ENCODE peak calls at places on chromosomes 4 and X, in five cellular contexts. Y, C, Q, E and W are unnamed samples. For H3K9me3, the result is how much of the 10 kb centered on the place peaks cover.

GRCh38 chr4:8506373-8507250 is 66.0 kb downstream of the TRMT44 start:
- DNase-seq in Y (peak), C (no peak), Q (no peak), E (no peak), W (no peak)

GRCh38 chrX:104113237-104113965 is 1.1 kb downstream of the ZCCHC18 start:
- DNase-seq in C (no peak), E (peak), Q (peak), Y (peak), W (no peak)

GRCh38 chr4:37646237-37646636 is 39.9 kb downstream of the RELL1 start:
- DNase-seq in C (no peak), Q (no peak), E (no peak), Y (no peak), W (no peak)

GRCh38 chr4:181143241-181143854 is 1099.9 kb upstream of the TENM3 start:
- DNase-seq in C (peak), Q (peak), Y (peak), E (peak), W (no peak)

GRCh38 chrX:40996886-40997530 is 88.2 kb upstream of the USP9X start:
- DNase-seq in Y (no peak), E (peak), Q (peak), C (peak), W (no peak)

GRCh38 chrX:17500145-17500579 is 125.2 kb downstream of the NHS start:
- DNase-seq in C (no peak), Y (peak), Q (no peak), E (no peak), W (no peak)

GRCh38 chr4:67035986-67036385 is 509.3 kb downstream of the CENPC start:
- DNase-seq in Q (no peak), Y (no peak), E (no peak), C (no peak), W (no peak)

GRCh38 chr4:109588176-109588575 is 28.1 kb downstream of the MCUB start:
- DNase-seq in Q (no peak), E (no peak), C (no peak), Y (no peak), W (no peak)

GRCh38 chr4:82842593-82842992 is 44.0 kb upstream of the SCD5 start:
- DNase-seq in E (no peak), Q (peak), Y (no peak), C (no peak), W (no peak)

GRCh38 chr4:73068496-73069337 is 799 bp downstream of the COX18 start:
- DNase-seq in C (no peak), Q (peak), Y (peak), E (peak), W (no peak)

GRCh38 chr4:3792813-3793212 is 26.6 kb downstream of the ADRA2C start:
- DNase-seq in E (no peak), Q (no peak), C (no peak), Y (no peak), W (no peak)

GRCh38 chrX:24081661-24082154 is 27.0 kb downstream of the EIF2S3 start:
- DNase-seq in C (peak), Q (peak), E (peak), Y (peak), W (no peak)

GRCh38 chr4:24071612-24072372 is 181.9 kb upstream of the PPARGC1A start:
- DNase-seq in C (no peak), E (no peak), Y (no peak), Q (no peak), W (no peak)

GRCh38 chrX:9942086-9942485 is 25.1 kb upstream of the CLDN34 start:
- DNase-seq in C (no peak), E (no peak), Q (no peak), Y (peak), W (no peak)

GRCh38 chr4:126888968-126889367 is 743.8 kb upstream of the INTU start:
- DNase-seq in C (no peak), Y (no peak), E (no peak), Q (no peak), W (no peak)

GRCh38 chrX:92283298-92283697 is 504.1 kb downstream of the PCDH11X start:
- DNase-seq in Q (no peak), C (no peak), Y (no peak), E (no peak), W (no peak)

GRCh38 chr4:139025841-139026240 is 10.3 kb downstream of the NOCT start:
- DNase-seq in Y (no peak), Q (no peak), E (no peak), C (no peak), W (no peak)

DNA sequence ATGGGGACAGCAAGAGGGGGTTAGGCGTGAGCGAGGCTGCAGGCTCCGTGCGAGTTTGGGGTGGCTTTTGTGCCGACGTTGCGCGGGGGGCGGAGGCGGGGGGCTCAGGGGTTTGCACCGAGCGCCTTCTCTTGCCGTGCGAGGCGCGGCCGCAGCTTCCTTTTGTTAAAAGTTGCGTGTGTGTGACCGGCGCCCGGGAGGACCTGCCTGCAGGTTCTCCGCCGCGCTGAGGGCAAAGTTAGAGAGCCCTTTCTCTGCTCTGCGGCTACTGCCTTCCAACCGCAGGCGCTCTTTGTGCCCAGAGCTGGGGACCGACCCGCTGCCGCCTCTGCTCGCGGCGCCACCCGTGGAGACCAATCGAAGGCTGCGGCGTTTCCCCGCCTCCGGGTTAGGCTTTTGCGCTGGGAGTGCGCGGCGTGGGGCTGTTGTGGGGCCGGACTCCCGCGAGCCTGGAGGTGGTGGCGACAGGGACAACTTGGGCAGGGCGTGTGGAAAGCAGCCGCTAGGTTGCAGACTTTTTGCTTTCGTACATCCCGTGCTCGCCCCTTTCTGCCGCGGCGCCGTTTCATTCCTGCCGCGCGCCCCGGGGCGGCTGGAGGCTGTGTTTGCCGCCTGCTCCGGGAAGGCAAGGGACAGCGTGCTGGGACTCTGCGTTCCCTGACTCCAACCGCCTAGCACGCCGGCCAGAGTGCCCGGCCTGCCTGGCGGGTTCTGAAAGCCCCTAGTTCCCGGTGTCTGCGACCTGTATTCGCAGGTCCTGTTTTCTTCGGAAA is 750 bp downstream of the KIT start:
- DNase-seq in E (peak), C (peak), Y (peak), Q (peak), W (no peak)
- TF ChIP-seq CTCF in E (peak), C (peak), Y (no peak), Q (peak), W (peak)

GRCh38 chr4:152992491-152992890 is 56.4 kb downstream of the FHDC1 start:
- DNase-seq in Q (no peak), Y (no peak), C (no peak), E (no peak), W (no peak)

GRCh38 chr4:152990471-152991131 is 54.5 kb downstream of the FHDC1 start:
- DNase-seq in C (no peak), Q (no peak), E (no peak), Y (no peak), W (no peak)

GRCh38 chr4:152989554-152989970 is 53.4 kb downstream of the FHDC1 start:
- DNase-seq in Y (peak), Q (no peak), C (no peak), E (no peak), W (no peak)

GRCh38 chr4:152991361-152991760 is 55.2 kb downstream of the FHDC1 start:
- DNase-seq in Y (no peak), Q (no peak), E (no peak), C (no peak), W (no peak)

GRCh38 chr4:152992027-152992426 is 55.9 kb downstream of the FHDC1 start:
- DNase-seq in Y (peak), Q (no peak), C (no peak), E (no peak), W (no peak)
- H3K27ac ChIP-seq in Y (no peak), Q (no peak), C (no peak), E (no peak), W (no peak)

DNA sequence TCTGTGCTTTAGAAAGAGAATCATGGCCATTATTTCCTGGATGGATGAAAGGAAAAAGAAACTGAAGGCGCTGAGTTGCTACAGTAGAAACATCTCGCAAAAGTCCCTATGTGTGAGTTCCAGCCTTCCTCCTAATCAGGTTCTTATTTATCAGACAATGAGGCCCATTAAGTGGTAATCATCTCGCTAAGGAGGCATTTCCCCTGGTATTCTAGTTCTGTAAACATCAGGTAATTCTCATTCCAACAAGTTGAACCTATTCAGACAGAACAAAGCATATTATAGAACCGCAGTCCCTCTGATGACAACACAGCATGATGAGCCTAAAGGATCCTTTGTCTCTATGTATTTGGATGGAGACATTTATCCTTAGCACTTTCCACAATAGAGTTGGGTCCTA is 205.7 kb upstream of the MAOA start:
- DNase-seq in E (no peak), Y (no peak), Q (no peak), C (no peak), W (no peak)
- H3K9me3 ChIP-seq in E (under half), Y (under half), Q (under half), C (under half), W (under half)

DNA sequence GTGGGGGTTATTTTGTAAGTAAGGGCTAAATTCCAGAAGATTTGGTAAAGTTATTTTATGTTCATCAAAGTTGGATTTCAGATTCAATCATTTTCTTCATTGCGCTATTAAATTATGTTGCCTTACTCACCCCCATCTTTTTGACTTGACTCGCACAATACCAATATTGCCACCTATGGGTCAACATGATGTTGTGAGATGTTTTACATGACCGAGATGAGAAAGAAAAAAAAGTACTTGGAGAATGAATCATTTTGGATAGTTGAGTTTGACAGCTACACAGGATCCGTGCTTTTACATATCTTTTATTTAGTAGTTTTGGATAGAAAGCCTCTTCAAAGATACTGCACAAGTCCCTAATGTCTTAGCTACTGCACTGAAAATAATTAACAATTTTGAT is 224.2 kb upstream of the EMCN start:
- DNase-seq in C (no peak), E (peak), Y (no peak), Q (peak), W (no peak)
- TF ChIP-seq CTCF in C (no peak), E (peak), Y (peak), Q (peak), W (peak)

GRCh38 chrX:128699716-128700285 is 647.6 kb upstream of the ACTRT1 start:
- DNase-seq in Y (no peak), E (no peak), C (no peak), Q (no peak), W (no peak)

GRCh38 chrX:128698528-128698927 is 646.3 kb upstream of the ACTRT1 start:
- DNase-seq in Y (no peak), C (no peak), E (no peak), Q (peak), W (no peak)
- H3K27ac ChIP-seq in Y (no peak), C (no peak), E (no peak), Q (no peak), W (no peak)

GRCh38 chrX:2410279-2411020 is 90.3 kb downstream of the DHRSX start:
- DNase-seq in Y (peak), C (no peak), E (no peak), Q (no peak), W (no peak)
- H3K9me3 ChIP-seq in Y (under half), C (under half), E (under half), Q (under half), W (under half)

GRCh38 chrX:78331708-78332107 is 4.3 kb upstream of the CYSLTR1 start:
- DNase-seq in E (no peak), Q (no peak), Y (no peak), C (no peak), W (no peak)

GRCh38 chrX:78330540-78330939 is 3.1 kb upstream of the CYSLTR1 start:
- DNase-seq in Y (no peak), C (no peak), E (no peak), Q (no peak), W (no peak)

GRCh38 chrX:78330068-78330467 is 2.7 kb upstream of the CYSLTR1 start:
- DNase-seq in Y (no peak), C (no peak), Q (no peak), E (no peak), W (no peak)

GRCh38 chrX:78327370-78328048 is at the start of gene CYSLTR1:
- DNase-seq in Y (no peak), Q (peak), C (peak), E (peak), W (no peak)

DNA sequence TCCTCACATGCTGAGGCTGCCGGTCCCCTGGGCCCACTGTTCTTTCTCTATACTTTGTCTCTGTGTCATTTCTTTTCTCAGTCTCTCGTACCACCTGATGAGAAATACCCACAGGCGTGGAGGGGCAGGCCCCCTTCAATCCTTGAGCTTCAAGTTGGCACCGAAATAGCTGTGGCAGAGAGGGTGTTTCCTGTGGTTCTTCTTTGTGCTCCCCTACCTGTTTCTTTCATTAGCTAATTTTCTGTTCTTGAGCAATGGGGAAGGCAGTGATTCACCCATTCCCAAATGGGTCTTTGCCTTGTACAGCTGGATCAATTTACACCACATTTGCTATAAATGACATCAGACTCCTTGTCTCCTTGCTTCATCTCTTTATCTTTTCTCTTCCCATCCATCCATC is 2.1 kb upstream of the CYSLTR1 start:
- DNase-seq in E (no peak), Y (peak), C (no peak), Q (no peak), W (no peak)
- TF ChIP-seq CTCF in E (no peak), Y (no peak), C (no peak), Q (no peak), W (no peak)

DNA sequence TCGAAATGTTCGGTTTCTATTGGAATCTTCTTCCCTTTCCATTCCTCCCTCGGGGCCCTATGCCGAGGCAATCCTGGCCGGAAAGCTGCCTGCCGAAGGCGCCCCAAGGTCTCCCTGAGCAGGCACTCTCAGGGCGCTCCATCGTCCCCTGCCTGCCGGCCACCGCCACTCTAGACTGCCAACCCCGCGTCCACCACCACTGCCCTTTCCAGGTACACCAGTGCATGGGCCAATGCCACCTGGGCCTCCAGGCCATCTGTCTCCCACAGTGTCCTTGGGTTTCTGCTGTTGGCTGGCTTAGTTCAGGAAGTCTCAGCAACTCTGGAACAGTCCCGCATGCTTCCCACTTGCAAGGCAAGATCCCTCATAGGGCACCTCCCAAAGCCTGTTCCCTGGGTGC is 14.6 kb downstream of the CTAG1A start:
- DNase-seq in C (no peak), Q (no peak), E (no peak), Y (no peak), W (no peak)
- H3K27ac ChIP-seq in C (no peak), Q (no peak), E (no peak), Y (no peak), W (no peak)

GRCh38 chr4:87209696-87210095 is 10.7 kb downstream of the KLHL8 start:
- DNase-seq in C (peak), E (no peak), Q (no peak), Y (peak), W (no peak)

GRCh38 chr4:87209182-87209581 is 11.2 kb downstream of the KLHL8 start:
- DNase-seq in Y (no peak), E (no peak), C (no peak), Q (no peak), W (no peak)

GRCh38 chr4:87204559-87204958 is 15.9 kb downstream of the KLHL8 start:
- DNase-seq in E (no peak), Q (no peak), Y (no peak), C (no peak), W (no peak)
- H3K9me3 ChIP-seq in E (under half), Q (under half), Y (under half), C (under half), W (under half)